ENCODE peak calls at places on chromosomes 3 and 15, in seven cellular contexts. F, R, L, E, J, N and U are unnamed samples.

GRCh38 chr3:26628915-26629314 is 6.3 kb downstream of the LRRC3B start:
- DNase-seq in R (no peak), L (no peak), N (no peak), F (no peak), E (no peak), J (no peak), U (no peak)

GRCh38 chr3:8303466-8303865 is 198.2 kb upstream of the LMCD1 start:
- DNase-seq in F (no peak), R (peak; percentile 2), E (no peak), N (no peak), J (no peak), L (no peak), U (peak; percentile 23)

GRCh38 chr3:47912006-47912504 is 104.2 kb downstream of the MAP4 start:
- DNase-seq in N (no peak), F (peak; percentile 26), J (no peak), L (no peak), E (peak; percentile 49), R (peak; percentile 52), U (no peak)

GRCh38 chr3:184005981-184006507 is 11.6 kb downstream of the ABCC5 start:
- DNase-seq in J (peak; percentile 52), R (peak; percentile 37), E (peak; percentile 12), F (no peak), L (peak; percentile 16), N (no peak), U (peak; percentile 36)

GRCh38 chr3:22729981-22730380 is 473.1 kb upstream of the UBE2E2 start:
- DNase-seq in E (peak; percentile 25), L (no peak), N (no peak), J (no peak), F (no peak), R (peak; percentile 0), U (no peak)

GRCh38 chr15:70863450-70864218 is 9.7 kb upstream of the LARP6 start:
- DNase-seq in J (no peak), R (peak; percentile 92), E (peak; percentile 90), F (peak; percentile 74), L (no peak), N (no peak), U (no peak)

GRCh38 chr15:89947338-89947829 is 34.6 kb upstream of the ARPIN start:
- DNase-seq in R (no peak), L (no peak), E (no peak), J (no peak), N (no peak), F (no peak), U (no peak)

GRCh38 chr3:52128118-52128683 is 26.0 kb downstream of the POC1A start:
- DNase-seq in J (no peak), E (peak; percentile 58), L (no peak), N (no peak), R (peak; percentile 70), F (peak; percentile 34), U (peak; percentile 41)

GRCh38 chr3:26484140-26484539 is 138.4 kb upstream of the LRRC3B start:
- DNase-seq in R (no peak), L (no peak), N (no peak), E (peak; percentile 0), J (no peak), F (no peak), U (no peak)

GRCh38 chr15:85854345-85855097 is 59.8 kb upstream of the KLHL25 start:
- DNase-seq in E (peak; percentile 57), R (peak; percentile 62), N (no peak), J (no peak), F (peak; percentile 45), L (no peak), U (no peak)

GRCh38 chr15:95227235-95227634 is 995.9 kb downstream of the MCTP2 start:
- DNase-seq in R (no peak), J (no peak), E (no peak), L (no peak), F (no peak), N (no peak), U (no peak)

GRCh38 chr3:11558918-11559815 is 84.5 kb downstream of the VGLL4 start:
- DNase-seq in R (no peak), L (no peak), F (no peak), E (no peak), J (no peak), N (no peak), U (no peak)

GRCh38 chr3:140004271-140004670 is 69.3 kb downstream of the CLSTN2 start:
- DNase-seq in J (no peak), N (no peak), R (no peak), L (no peak), F (no peak), E (no peak), U (no peak)

GRCh38 chr3:193573403-193573802 is 18.7 kb upstream of the ATP13A4 start:
- DNase-seq in J (no peak), E (no peak), N (no peak), F (no peak), L (no peak), R (no peak), U (no peak)

GRCh38 chr3:119229190-119229589 is 11.5 kb downstream of the B4GALT4 start:
- DNase-seq in J (no peak), L (no peak), N (no peak), F (no peak), E (no peak), R (no peak), U (no peak)

GRCh38 chr15:60369696-60370095 is 28.1 kb downstream of the ANXA2 start:
- DNase-seq in L (no peak), F (no peak), J (no peak), N (no peak), R (no peak), E (no peak), U (no peak)

GRCh38 chr3:110579841-110580550 is 491.6 kb upstream of the NECTIN3 start:
- DNase-seq in R (peak; percentile 66), J (no peak), F (peak; percentile 68), N (no peak), E (peak; percentile 43), L (no peak), U (no peak)

GRCh38 chr15:45457215-45457614 is 65.3 kb downstream of the SLC30A4 start:
- DNase-seq in R (no peak), F (no peak), L (no peak), E (no peak), N (no peak), J (no peak), U (no peak)

GRCh38 chr15:75420698-75421097 is 30.8 kb downstream of the SIN3A start:
- DNase-seq in L (no peak), J (no peak), R (peak; percentile 62), E (no peak), F (peak; percentile 13), N (peak; percentile 8), U (no peak)

GRCh38 chr3:73480187-73480672 is 144.5 kb downstream of the PDZRN3 start:
- DNase-seq in J (no peak), N (no peak), R (no peak), L (no peak), E (no peak), F (no peak), U (peak; percentile 40)

GRCh38 chr15:100147828-100148227 is 193.9 kb downstream of the ADAMTS17 start:
- DNase-seq in E (no peak), L (no peak), J (no peak), N (no peak), R (no peak), F (no peak), U (no peak)

DNA sequence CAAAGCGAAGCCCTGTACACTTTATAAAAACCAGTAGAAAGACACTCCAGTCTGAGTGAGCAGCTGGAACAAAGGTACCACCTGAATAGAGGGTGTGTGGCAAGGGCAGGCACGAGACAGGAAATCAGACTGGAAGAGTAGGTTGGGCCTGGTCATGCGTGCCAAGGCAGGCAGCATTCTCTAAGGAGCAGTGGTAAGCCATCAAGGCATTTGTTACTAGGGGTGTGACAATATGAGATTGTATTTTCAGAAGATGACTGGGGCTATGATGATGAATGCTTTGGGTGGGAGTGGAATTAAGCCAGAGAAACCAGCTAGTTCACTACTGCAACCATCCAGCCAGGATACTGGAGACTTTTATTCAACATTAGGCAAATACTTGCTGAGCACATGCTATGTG is 5.0 kb downstream of the JMJD7 start:
- DNase-seq in J (peak; percentile 70), R (no peak), L (no peak), E (no peak), F (no peak), N (no peak), U (no peak)
- H3K4me3 ChIP-seq in J (no peak overlapping the region), R (no peak overlapping the region), L (no peak overlapping the region), E (no peak overlapping the region), F (no peak overlapping the region), N (no peak overlapping the region), U (no peak overlapping the region)

DNA sequence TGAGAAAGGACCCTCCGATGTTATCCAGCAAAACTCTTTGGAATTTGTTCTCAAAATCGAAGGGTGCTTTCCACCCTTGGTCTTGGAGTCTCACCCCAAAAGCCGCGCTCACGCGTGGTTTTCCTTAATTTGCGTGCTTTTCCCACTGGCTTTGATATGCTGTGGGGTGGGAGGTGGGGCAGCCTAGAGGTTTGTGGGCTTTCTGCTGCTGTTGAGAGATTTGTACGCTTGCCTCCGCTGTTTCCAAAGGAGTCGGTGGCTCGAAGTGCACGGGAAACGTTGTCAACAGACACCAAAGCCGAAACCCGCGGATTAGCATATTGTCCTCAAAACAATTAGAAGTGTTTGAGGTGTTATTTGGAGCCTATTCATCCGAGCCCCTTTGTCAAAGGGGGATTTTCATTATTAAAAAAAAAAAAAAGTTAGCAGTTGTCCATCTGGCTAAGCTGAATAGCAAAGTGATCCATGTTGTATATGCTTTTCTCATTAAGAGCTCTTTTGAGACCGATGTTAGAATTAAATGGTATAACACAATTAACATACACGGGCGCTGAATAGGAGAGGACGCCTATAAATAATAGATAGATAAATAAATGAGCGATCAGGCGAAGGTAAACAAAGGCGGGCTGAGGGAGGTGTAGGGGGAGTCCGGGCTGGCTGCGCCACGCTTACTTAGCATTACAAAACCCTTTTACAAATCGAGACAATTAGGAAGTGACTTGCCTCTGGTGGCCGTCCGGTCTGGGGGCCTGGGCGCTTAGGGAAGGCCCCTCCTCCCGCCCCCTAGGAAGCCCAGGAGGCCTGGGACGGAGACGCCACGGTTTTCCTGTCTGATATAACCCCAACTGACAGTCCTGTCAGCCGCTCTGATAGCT is 3.3 kb downstream of the SOX14 start:
- DNase-seq in E (no peak), L (no peak), N (no peak), F (no peak), J (no peak), R (no peak), U (no peak)
- H3K4me3 ChIP-seq in E (no peak overlapping the region), L (no peak overlapping the region), N (no peak overlapping the region), F (no peak overlapping the region), J (peak overlapping the region; percentile 37), R (no peak overlapping the region), U (no peak overlapping the region)

GRCh38 chr3:141660598-141660947 is 77.5 kb upstream of the RNF7 start:
- DNase-seq in F (no peak), E (no peak), N (no peak), L (no peak), J (no peak), R (peak; percentile 14), U (no peak)
- H3K4me3 ChIP-seq in F (peak overlapping the region; percentile 51), E (peak overlapping the region; percentile 66), N (peak overlapping the region; percentile 61), L (peak overlapping the region; percentile 48), J (peak overlapping the region; percentile 59), R (peak overlapping the region; percentile 63), U (peak overlapping the region; percentile 68)

DNA sequence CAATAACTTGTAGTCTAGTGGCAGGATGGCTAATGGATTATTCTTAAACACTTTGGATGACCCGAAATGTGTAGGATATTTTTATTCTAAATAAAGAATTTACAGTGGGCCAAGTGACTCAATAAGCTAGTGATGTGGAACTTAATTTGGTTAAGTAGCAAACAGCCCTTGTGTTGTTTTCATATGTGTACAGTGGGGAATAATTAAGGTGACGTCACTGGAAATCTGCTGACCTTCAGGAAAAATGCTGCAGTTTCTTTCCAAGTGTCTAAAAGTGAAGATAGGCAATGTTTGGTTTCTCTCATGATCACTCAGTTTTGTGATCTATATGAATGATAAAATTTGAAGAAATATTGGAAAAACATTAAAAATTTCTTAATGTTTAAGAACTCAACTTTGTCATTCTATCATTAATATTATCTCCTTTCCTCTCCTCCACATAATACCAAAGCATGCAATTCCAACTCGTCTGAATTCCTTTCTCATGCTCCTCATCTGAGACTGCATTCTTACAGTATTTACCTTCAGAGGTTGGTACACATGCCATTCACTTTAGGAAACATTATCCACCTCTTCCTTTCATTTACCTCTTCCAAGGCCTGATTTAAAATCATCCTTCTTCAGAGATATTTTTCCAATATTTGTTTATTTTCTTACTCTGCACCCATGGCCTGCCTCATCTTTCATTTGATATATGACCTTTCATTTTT is 414.6 kb upstream of the ARPP21 start:
- DNase-seq in N (no peak), L (no peak), R (no peak), E (no peak), F (peak; percentile 52), J (no peak), U (no peak)
- H3K4me3 ChIP-seq in N (no peak overlapping the region), L (no peak overlapping the region), R (no peak overlapping the region), E (no peak overlapping the region), F (no peak overlapping the region), J (no peak overlapping the region), U (no peak overlapping the region)